ENCODE peak calls at places on chromosomes 11 and 22, in ten cellular contexts. A, L, C, P, T, Q, Z, G, R and S are unnamed samples.

GRCh38 chr11:61814242-61814957 is 2.4 kb downstream of the FADS1 start:
- DNase-seq in A (peak), P (no peak), Q (peak), Z (no peak), C (no peak), T (peak), R (no peak), G (no peak), L (peak), S (no peak)

GRCh38 chr11:61067782-61068181 is 34.5 kb upstream of the CD5 start:
- DNase-seq in T (no peak), L (no peak), A (no peak), P (no peak), R (no peak), C (no peak), Z (no peak), G (peak), Q (no peak), S (no peak)

GRCh38 chr22:30627480-30627879 is 8.1 kb upstream of the SLC35E4 start:
- DNase-seq in A (no peak), L (no peak), G (no peak), C (no peak), T (no peak), Q (no peak), Z (no peak), P (no peak), R (no peak), S (no peak)

GRCh38 chr11:95068549-95068948 is 1.8 kb downstream of the SRSF8 start:
- DNase-seq in L (peak), P (peak), Z (peak), R (peak), A (peak), C (peak), T (peak), Q (peak), G (peak), S (peak)

GRCh38 chr11:2685051-2685450 is 14.7 kb downstream of the KCNQ1OT1 start:
- DNase-seq in P (no peak), C (no peak), A (no peak), Z (no peak), G (no peak), T (no peak), L (no peak), Q (peak), R (no peak), S (no peak)

GRCh38 chr11:75024764-75025211 is 36.1 kb downstream of the NEU3 start:
- DNase-seq in A (no peak), L (peak), R (no peak), T (no peak), Z (no peak), C (no peak), P (no peak), Q (no peak), G (no peak), S (no peak)

GRCh38 chr11:119723243-119723951 is 5.6 kb downstream of the NECTIN1 start:
- DNase-seq in P (no peak), Q (no peak), T (no peak), C (no peak), G (no peak), L (no peak), R (no peak), A (no peak), Z (no peak), S (no peak)

GRCh38 chr11:72144807-72145565 is 9.5 kb downstream of the FOLR3 start:
- DNase-seq in Z (no peak), P (no peak), G (no peak), Q (no peak), C (peak), R (peak), T (no peak), A (no peak), L (no peak), S (peak)

GRCh38 chr11:77590194-77590591 is 440 bp downstream of the AQP11 start:
- DNase-seq in G (peak), Q (peak), T (no peak), R (peak), C (peak), A (no peak), Z (peak), L (peak), P (no peak), S (peak)

GRCh38 chr11:128725630-128726461 is 32.0 kb downstream of the FLI1 start:
- DNase-seq in L (no peak), Q (no peak), G (no peak), Z (peak), C (no peak), P (peak), A (peak), T (peak), R (no peak), S (no peak)

GRCh38 chr11:953513-953912 is 27.8 kb downstream of the AP2A2 start:
- DNase-seq in C (no peak), L (no peak), Q (no peak), G (no peak), P (no peak), R (no peak), T (no peak), Z (no peak), A (no peak), S (no peak)

GRCh38 chr22:37019309-37020191 is at the start of the genes MPST and TST:
- DNase-seq in L (peak), A (peak), Q (peak), Z (peak), G (peak), C (peak), R (no peak), P (peak), T (peak), S (no peak)

GRCh38 chr11:12560861-12561260 is 113.4 kb upstream of the TEAD1 start:
- DNase-seq in A (no peak), C (no peak), T (no peak), Q (no peak), P (no peak), G (no peak), L (no peak), Z (no peak), R (no peak), S (no peak)

GRCh38 chr11:134683860-134684259 is 271.8 kb upstream of the B3GAT1 start:
- DNase-seq in T (no peak), R (no peak), L (no peak), A (no peak), Q (no peak), Z (no peak), G (no peak), P (no peak), C (no peak), S (no peak)

GRCh38 chr11:57647960-57648776 is 1.5 kb downstream of the YPEL4 start:
- DNase-seq in R (no peak), T (no peak), C (no peak), L (peak), Z (no peak), A (no peak), P (no peak), G (no peak), Q (no peak), S (no peak)

GRCh38 chr11:134120143-134120850 is 51.4 kb downstream of the JAM3 start:
- DNase-seq in G (no peak), R (no peak), C (no peak), Q (no peak), T (no peak), L (peak), Z (no peak), P (no peak), A (no peak), S (no peak)

GRCh38 chr22:32469799-32470212 is 4.8 kb upstream of the FBXO7 start:
- DNase-seq in A (peak), Z (no peak), T (no peak), P (no peak), R (no peak), C (peak), G (no peak), L (peak), Q (no peak), S (peak)

GRCh38 chr22:30827646-30828045 is 133.0 kb downstream of the OSBP2 start:
- DNase-seq in R (no peak), G (no peak), C (no peak), Q (no peak), T (no peak), Z (no peak), A (no peak), L (no peak), P (no peak), S (no peak)

GRCh38 chr11:86632499-86633269 is 39.7 kb downstream of the ME3 start:
- DNase-seq in Q (peak), P (no peak), A (peak), R (peak), C (peak), T (peak), G (peak), L (no peak), Z (no peak), S (peak)

GRCh38 chr11:112617089-112617407 is 344.2 kb upstream of the NCAM1 start:
- DNase-seq in Z (no peak), A (no peak), P (no peak), Q (no peak), C (no peak), G (no peak), L (no peak), T (no peak), R (no peak), S (no peak)

GRCh38 chr11:33606762-33607161 is 93.9 kb downstream of the C11orf91 start:
- DNase-seq in A (no peak), Z (no peak), Q (no peak), C (no peak), L (no peak), T (no peak), R (no peak), P (no peak), G (no peak), S (no peak)

GRCh38 chr11:95338430-95338991 is 107.5 kb upstream of the SESN3 start:
- DNase-seq in R (no peak), A (no peak), T (no peak), P (no peak), L (peak), Z (no peak), G (no peak), Q (no peak), C (no peak), S (no peak)

GRCh38 chr11:6611092-6612007 is 666 bp downstream of the TAF10 start:
- DNase-seq in P (peak), Z (peak), T (peak), C (peak), R (no peak), L (no peak), G (no peak), Q (no peak), A (peak), S (no peak)

GRCh38 chr11:12163181-12163841 is 52.9 kb downstream of the MICAL2 start:
- DNase-seq in Z (no peak), L (no peak), G (no peak), Q (no peak), C (peak), A (no peak), T (no peak), P (no peak), R (no peak), S (peak)

GRCh38 chr22:19005905-19006304 is 69.8 kb upstream of the PRODH start:
- DNase-seq in P (no peak), L (no peak), C (no peak), A (no peak), Q (no peak), G (no peak), T (no peak), Z (no peak), R (no peak), S (no peak)

GRCh38 chr11:8234425-8234821 is 29.3 kb downstream of the LMO1 start:
- DNase-seq in G (no peak), P (no peak), A (no peak), T (no peak), Z (no peak), Q (no peak), L (no peak), C (no peak), R (no peak), S (peak)

GRCh38 chr22:49451070-49451840 is 376.4 kb downstream of the BRD1 start:
- DNase-seq in Q (no peak), P (no peak), T (no peak), C (no peak), Z (no peak), R (no peak), L (no peak), G (no peak), A (no peak), S (no peak)

GRCh38 chr11:46100670-46101069 is 20.6 kb downstream of the PHF21A start:
- DNase-seq in P (no peak), L (no peak), Q (no peak), R (no peak), T (peak), G (no peak), C (no peak), A (no peak), Z (no peak), S (no peak)

GRCh38 chr11:30432716-30433115 is 109.8 kb downstream of the ARL14EP start:
- DNase-seq in C (no peak), G (no peak), L (no peak), R (no peak), Z (no peak), P (no peak), A (no peak), T (no peak), Q (no peak), S (no peak)

GRCh38 chr22:23404689-23405365 is 175.3 kb downstream of the IGLL1 start:
- DNase-seq in T (no peak), R (no peak), Z (no peak), Q (no peak), G (no peak), P (no peak), L (no peak), A (peak), C (no peak), S (no peak)

GRCh38 chr11:97140885-97141494 is 751.2 kb downstream of the JRKL start:
- DNase-seq in C (peak), G (no peak), P (no peak), Z (no peak), Q (no peak), L (no peak), A (peak), R (no peak), T (peak), S (no peak)

GRCh38 chr22:34414467-34415440 is 494.5 kb upstream of the LARGE1 start:
- DNase-seq in L (no peak), P (no peak), C (peak), G (peak), Q (peak), A (peak), R (peak), Z (no peak), T (peak), S (peak)